ENCODE peak calls at places on chromosomes 13 and 19, in four cellular contexts. One of them, this sample, is unnamed. For H3K4me1, the result is how much of the 10 kb centered on the place peaks cover.

GRCh38 chr13:19607523-19608078 is 25.9 kb upstream of the MPHOSPH8 start:
- DNase-seq in spleen: no peak
- DNase-seq in suprapubic skin: no peak
- DNase-seq in esophagus muscularis mucosa: no peak
- DNase-seq in this sample: no peak

GRCh38 chr13:34926513-34926912 is 15.6 kb upstream of the NBEA start:
- DNase-seq in esophagus muscularis mucosa: no peak
- DNase-seq in spleen: no peak
- DNase-seq in suprapubic skin: no peak
- DNase-seq in this sample: no peak

GRCh38 chr19:41426952-41427646 is at the start of gene B3GNT8:
- DNase-seq in suprapubic skin: peak
- DNase-seq in esophagus muscularis mucosa: peak
- DNase-seq in spleen: peak
- DNase-seq in this sample: peak

GRCh38 chr19:43902399-43902798 is 32.7 kb downstream of the ZNF45 start:
- DNase-seq in spleen: no peak
- DNase-seq in suprapubic skin: no peak
- DNase-seq in esophagus muscularis mucosa: no peak
- DNase-seq in this sample: no peak

GRCh38 chr13:94090773-94091172 is 388.7 kb downstream of the DCT start:
- DNase-seq in spleen: no peak
- DNase-seq in suprapubic skin: no peak
- DNase-seq in esophagus muscularis mucosa: no peak
- DNase-seq in this sample: no peak

GRCh38 chr19:16022681-16023557 is 53.4 kb upstream of the TPM4 start:
- DNase-seq in spleen: no peak
- DNase-seq in esophagus muscularis mucosa: no peak
- DNase-seq in suprapubic skin: peak
- DNase-seq in this sample: no peak

GRCh38 chr13:30726192-30726591 is 9.2 kb upstream of the ALOX5AP start:
- DNase-seq in suprapubic skin: no peak
- DNase-seq in spleen: no peak
- DNase-seq in esophagus muscularis mucosa: no peak
- DNase-seq in this sample: no peak

GRCh38 chr13:44879452-44880058 is 109.7 kb downstream of the NUFIP1 start:
- DNase-seq in spleen: no peak
- DNase-seq in esophagus muscularis mucosa: no peak
- DNase-seq in suprapubic skin: no peak
- DNase-seq in this sample: no peak

GRCh38 chr13:107845911-107846310 is 369.4 kb downstream of the LIG4 start:
- DNase-seq in esophagus muscularis mucosa: no peak
- DNase-seq in spleen: no peak
- DNase-seq in suprapubic skin: no peak
- DNase-seq in this sample: no peak

GRCh38 chr19:18385675-18386542 is at the start of gene GDF15:
- DNase-seq in esophagus muscularis mucosa: peak
- DNase-seq in suprapubic skin: peak
- DNase-seq in spleen: peak
- DNase-seq in this sample: no peak

GRCh38 chr19:40687525-40688016 is 2.9 kb downstream of the NUMBL start:
- DNase-seq in esophagus muscularis mucosa: peak
- DNase-seq in suprapubic skin: peak
- DNase-seq in spleen: peak
- DNase-seq in this sample: no peak

GRCh38 chr19:11356074-11356397 is 804 bp downstream of the PLPPR2 start:
- DNase-seq in spleen: no peak
- DNase-seq in esophagus muscularis mucosa: no peak
- DNase-seq in suprapubic skin: no peak
- DNase-seq in this sample: no peak

GRCh38 chr19:11356676-11357550 is 1.7 kb downstream of the PLPPR2 start:
- DNase-seq in suprapubic skin: no peak
- DNase-seq in esophagus muscularis mucosa: no peak
- DNase-seq in spleen: no peak
- DNase-seq in this sample: no peak

GRCh38 chr19:11359421-11359820 is 4.2 kb downstream of the PLPPR2 start:
- DNase-seq in esophagus muscularis mucosa: no peak
- DNase-seq in spleen: no peak
- DNase-seq in suprapubic skin: no peak
- DNase-seq in this sample: no peak

GRCh38 chr19:11361037-11361770 is 6.0 kb downstream of the PLPPR2 start:
- DNase-seq in spleen: no peak
- DNase-seq in esophagus muscularis mucosa: no peak
- DNase-seq in suprapubic skin: no peak
- DNase-seq in this sample: no peak

GRCh38 chr19:11355160-11356073 is at the start of gene PLPPR2:
- DNase-seq in esophagus muscularis mucosa: peak
- DNase-seq in suprapubic skin: peak
- DNase-seq in spleen: peak
- DNase-seq in this sample: peak
- H3K4me1 ChIP-seq in esophagus muscularis mucosa: under half
- H3K4me1 ChIP-seq in suprapubic skin: under half
- H3K4me1 ChIP-seq in spleen: under half
- H3K4me1 ChIP-seq in this sample: under half

GRCh38 chr19:6801397-6802086 is 29.0 kb downstream of the VAV1 start:
- DNase-seq in esophagus muscularis mucosa: peak
- DNase-seq in suprapubic skin: peak
- DNase-seq in spleen: peak
- DNase-seq in this sample: peak
- H3K27ac ChIP-seq in esophagus muscularis mucosa: peak
- H3K27ac ChIP-seq in suprapubic skin: peak
- H3K27ac ChIP-seq in spleen: peak
- H3K27ac ChIP-seq in this sample: peak

GRCh38 chr19:27794444-27795042 is 1418.4 kb downstream of the UQCRFS1 start:
- DNase-seq in suprapubic skin: no peak
- DNase-seq in spleen: peak
- DNase-seq in esophagus muscularis mucosa: no peak
- DNase-seq in this sample: no peak

GRCh38 chr19:27793644-27794443 is 1419.1 kb downstream of the UQCRFS1 start:
- DNase-seq in spleen: peak
- DNase-seq in suprapubic skin: peak
- DNase-seq in esophagus muscularis mucosa: peak
- DNase-seq in this sample: peak

GRCh38 chr19:27795369-27795768 is 1417.6 kb downstream of the UQCRFS1 start:
- DNase-seq in suprapubic skin: no peak
- DNase-seq in esophagus muscularis mucosa: no peak
- DNase-seq in spleen: peak
- DNase-seq in this sample: no peak

GRCh38 chr19:27792576-27793127 is 1420.3 kb downstream of the UQCRFS1 start:
- DNase-seq in spleen: no peak
- DNase-seq in suprapubic skin: no peak
- DNase-seq in esophagus muscularis mucosa: no peak
- DNase-seq in this sample: no peak

GRCh38 chr19:27793128-27793643 is 1419.8 kb downstream of the UQCRFS1 start:
- DNase-seq in esophagus muscularis mucosa: no peak
- DNase-seq in suprapubic skin: peak
- DNase-seq in spleen: peak
- DNase-seq in this sample: peak
- TF ChIP-seq POLR2AphosphoS5 in esophagus muscularis mucosa: no peak
- TF ChIP-seq POLR2AphosphoS5 in suprapubic skin: no peak
- TF ChIP-seq POLR2AphosphoS5 in spleen: no peak
- TF ChIP-seq POLR2AphosphoS5 in this sample: peak

DNA sequence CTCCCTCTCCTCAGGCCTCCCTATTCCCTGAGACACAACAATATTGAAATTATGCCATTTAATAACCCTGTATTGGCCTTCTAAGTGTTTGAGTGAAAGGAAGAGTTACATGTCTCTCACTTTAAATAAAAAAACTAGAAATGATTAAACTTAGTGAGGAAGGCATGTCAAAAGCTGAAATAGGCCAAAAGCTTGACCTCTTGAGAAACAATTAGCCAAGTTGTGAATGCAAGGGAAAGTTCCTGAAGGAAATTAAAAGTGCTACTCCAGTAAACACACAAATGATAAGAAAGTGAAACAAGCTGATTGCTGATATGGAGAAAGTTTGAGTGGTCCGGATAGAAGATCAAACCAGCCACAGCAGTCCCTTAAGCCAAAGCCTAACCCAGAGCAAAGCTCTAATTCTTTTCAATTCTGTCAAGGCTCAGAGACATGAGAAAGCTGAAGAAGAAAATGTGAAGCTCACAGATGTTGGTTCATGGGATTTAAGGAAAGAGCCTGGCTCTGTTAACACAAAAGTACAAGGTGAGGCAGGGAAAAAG is 127.6 kb downstream of the TNFRSF19 start:
- DNase-seq in esophagus muscularis mucosa: no peak
- DNase-seq in suprapubic skin: no peak
- DNase-seq in spleen: no peak
- DNase-seq in this sample: no peak
- H3K4me1 ChIP-seq in esophagus muscularis mucosa: under half
- H3K4me1 ChIP-seq in suprapubic skin: under half
- H3K4me1 ChIP-seq in spleen: under half
- H3K4me1 ChIP-seq in this sample: under half

DNA sequence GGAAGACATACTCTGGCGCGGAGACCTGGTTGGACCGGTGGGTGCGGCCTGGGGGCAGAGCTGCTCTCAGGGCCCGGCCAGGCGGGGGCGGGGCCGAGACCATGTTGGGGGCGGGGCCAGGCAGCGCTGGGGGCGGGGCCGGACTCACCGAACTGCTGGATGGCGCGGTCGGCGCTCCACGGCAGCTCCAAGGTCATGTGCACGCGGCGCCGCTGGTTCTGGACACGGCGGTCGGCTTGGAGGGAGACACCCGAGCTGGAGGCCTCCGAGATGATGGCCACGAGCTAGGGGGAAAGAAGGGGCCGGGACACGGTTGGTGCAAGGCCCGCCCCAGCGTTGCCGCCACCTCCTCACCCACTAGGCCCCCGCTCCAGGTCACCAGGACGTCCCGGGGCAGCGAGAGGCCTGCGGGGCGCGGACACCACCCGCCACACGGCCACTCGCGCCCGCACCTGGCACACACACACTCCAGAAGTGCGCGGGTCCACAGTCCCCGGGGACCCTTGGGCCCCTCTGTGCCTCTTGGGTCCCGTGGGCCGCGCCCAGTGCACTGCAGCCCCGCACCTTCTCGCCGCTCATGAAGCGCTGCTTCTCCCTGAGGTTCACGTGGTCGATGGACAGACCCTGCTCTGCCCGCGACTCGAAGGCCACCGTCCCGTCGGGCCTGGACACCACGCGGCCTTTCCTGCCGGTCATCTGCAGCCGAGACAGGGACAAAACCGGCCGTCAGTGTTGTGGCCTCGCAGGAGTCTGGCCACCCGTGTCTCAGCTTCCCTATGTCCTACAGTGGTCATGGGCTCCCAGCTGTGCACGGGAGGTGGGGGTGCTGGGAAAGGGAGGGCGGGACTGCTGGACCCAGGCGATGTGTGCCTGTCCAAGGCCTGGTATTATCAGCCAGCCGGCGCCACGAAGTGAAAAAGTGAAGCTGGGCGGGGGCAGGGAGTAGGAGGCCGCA is 8.7 kb downstream of the GPX4 start:
- DNase-seq in esophagus muscularis mucosa: no peak
- DNase-seq in spleen: peak
- DNase-seq in suprapubic skin: peak
- DNase-seq in this sample: peak
- H3K27ac ChIP-seq in esophagus muscularis mucosa: peak
- H3K27ac ChIP-seq in spleen: peak
- H3K27ac ChIP-seq in suprapubic skin: peak
- H3K27ac ChIP-seq in this sample: peak

DNA sequence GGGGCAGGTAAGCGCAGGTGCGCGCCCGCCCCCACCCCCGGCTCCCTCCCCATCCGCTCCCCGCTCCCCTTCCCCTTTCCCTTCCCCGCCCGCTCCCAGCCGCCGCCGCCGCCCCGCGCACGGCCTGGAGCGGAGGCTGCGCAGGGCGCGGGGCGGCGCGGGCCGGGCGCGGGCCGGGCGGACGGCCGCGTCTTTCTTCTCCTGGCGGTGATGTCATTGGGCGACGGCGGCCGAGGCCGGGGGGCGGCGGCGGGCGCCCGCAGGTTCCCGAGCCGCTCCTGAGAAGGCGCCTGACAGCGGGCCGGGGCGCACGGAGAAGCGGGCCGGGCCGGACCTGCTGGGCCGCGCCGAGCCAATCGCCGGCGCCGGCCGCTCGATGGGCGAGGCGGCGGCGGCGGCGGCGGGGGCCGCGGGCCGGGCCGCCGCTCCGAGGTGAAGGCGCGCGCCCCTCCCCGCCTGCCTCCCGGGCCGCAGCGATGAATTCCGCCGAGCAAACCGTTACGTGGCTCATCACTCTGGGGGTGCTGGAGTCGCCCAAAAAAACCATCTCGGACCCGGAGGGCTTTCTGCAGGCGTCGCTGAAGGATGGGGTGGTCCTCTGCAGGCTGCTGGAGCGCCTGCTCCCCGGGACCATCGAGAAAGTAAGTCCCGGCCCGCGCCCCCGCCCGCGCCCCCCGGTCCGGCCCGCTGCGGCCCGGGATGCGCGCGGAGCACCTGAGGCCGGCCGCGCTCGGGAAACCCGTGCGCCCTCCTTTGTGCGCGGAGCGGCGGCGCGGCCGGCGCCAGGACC is at the start of gene ARHGEF7:
- DNase-seq in esophagus muscularis mucosa: peak
- DNase-seq in spleen: no peak
- DNase-seq in suprapubic skin: no peak
- DNase-seq in this sample: no peak
- TF ChIP-seq POLR2AphosphoS5 in esophagus muscularis mucosa: no peak
- TF ChIP-seq POLR2AphosphoS5 in spleen: no peak
- TF ChIP-seq POLR2AphosphoS5 in suprapubic skin: no peak
- TF ChIP-seq POLR2AphosphoS5 in this sample: no peak

DNA sequence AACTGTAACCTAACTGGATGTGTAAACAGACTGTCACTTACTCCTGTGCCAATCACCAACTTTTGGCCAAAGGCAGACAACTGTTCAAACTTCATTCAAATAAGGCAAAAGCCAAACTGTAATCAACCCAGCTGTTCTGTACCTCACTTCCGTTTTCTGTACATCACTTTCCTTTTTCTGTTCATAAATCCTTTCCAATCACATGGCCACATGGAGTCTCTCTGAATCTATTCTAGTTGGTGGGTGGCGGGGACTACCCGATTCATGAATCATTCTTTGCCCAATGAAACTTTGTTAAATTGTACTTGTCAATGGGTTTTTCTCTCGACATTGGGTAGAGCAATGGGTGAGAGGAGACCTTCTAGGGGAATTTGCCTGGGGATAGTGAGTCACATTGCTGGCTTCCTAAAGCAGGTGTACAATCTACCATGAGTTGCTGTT is 178.3 kb upstream of the RFC3 start:
- DNase-seq in spleen: no peak
- DNase-seq in esophagus muscularis mucosa: no peak
- DNase-seq in suprapubic skin: no peak
- DNase-seq in this sample: no peak
- H3K4me1 ChIP-seq in spleen: under half
- H3K4me1 ChIP-seq in esophagus muscularis mucosa: under half
- H3K4me1 ChIP-seq in suprapubic skin: under half
- H3K4me1 ChIP-seq in this sample: under half